ENCODE peak calls at places on chromosomes 2 and 18, in four cellular contexts. C is hepatocyte, J is PC-3, U is MM.1S. H is an unnamed sample. For H3K9me2 and H4K20me1, the result is how much of the 10 kb centered on the place peaks cover.

GRCh38 chr18:41643427-41643826 is 311.6 kb upstream of the PIK3C3 start:
- DNase-seq in C (no peak), U (no peak), J (peak), H (no peak)

GRCh38 chr2:138415891-138416494 is 85.6 kb upstream of the SPOPL start:
- DNase-seq in J (peak), U (no peak), C (no peak), H (peak)

GRCh38 chr2:164737612-164738081 is 104.0 kb downstream of the COBLL1 start:
- DNase-seq in J (peak), C (peak), U (peak), H (peak)

GRCh38 chr2:75481041-75481836 is 79.5 kb downstream of the EVA1A start:
- DNase-seq in J (peak), U (no peak), C (peak), H (peak)

GRCh38 chr2:161651547-161651946 is 27.3 kb downstream of the SLC4A10 start:
- DNase-seq in C (no peak), J (no peak), U (no peak), H (no peak)

GRCh38 chr2:38178142-38178541 is 102.2 kb upstream of the CYP1B1 start:
- DNase-seq in C (peak), J (no peak), U (no peak), H (peak)

GRCh38 chr2:72944804-72945449 is 27.6 kb downstream of the EMX1 start:
- DNase-seq in U (no peak), J (no peak), C (no peak), H (no peak)

GRCh38 chr2:237951878-237952277 is 14.9 kb upstream of the UBE2F start:
- DNase-seq in C (no peak), U (no peak), J (no peak), H (no peak)

GRCh38 chr2:111999809-112000208 is 55.3 kb upstream of the TMEM87B start:
- DNase-seq in J (no peak), C (no peak), U (no peak), H (no peak)

GRCh38 chr2:43355399-43355798 is 129.0 kb upstream of the ZFP36L2 start:
- DNase-seq in C (no peak), J (no peak), U (no peak), H (no peak)

GRCh38 chr2:3168230-3168891 is 209.3 kb downstream of the EIPR1 start:
- DNase-seq in U (no peak), J (peak), C (no peak), H (peak)

GRCh38 chr2:204027105-204027504 is 90.5 kb downstream of the ICOS start:
- DNase-seq in C (no peak), J (peak), U (peak), H (no peak)

GRCh38 chr2:176553685-176554106 is 284.5 kb downstream of the MTX2 start:
- DNase-seq in J (peak), C (peak), U (peak), H (peak)

GRCh38 chr18:79507076-79507545 is 111.4 kb downstream of the NFATC1 start:
- DNase-seq in U (no peak), C (no peak), J (no peak), H (peak)

GRCh38 chr2:222707689-222708273 is 36.3 kb downstream of the MOGAT1 start:
- DNase-seq in J (peak), U (no peak), C (peak), H (peak)

GRCh38 chr18:49510393-49511115 is 23.5 kb upstream of the C18orf32 start:
- DNase-seq in C (peak), U (peak), J (peak), H (peak)

GRCh38 chr18:25921677-25922421 is 168.6 kb downstream of the SS18 start:
- DNase-seq in C (peak), U (peak), J (peak), H (peak)

GRCh38 chr18:60391571-60392226 is 19.1 kb upstream of the MC4R start:
- DNase-seq in U (no peak), C (no peak), J (no peak), H (peak)

GRCh38 chr2:130352229-130352628 is 3.6 kb upstream of the PTPN18 start:
- DNase-seq in J (no peak), U (no peak), C (no peak), H (no peak)

GRCh38 chr2:158984554-158985207 is 16.2 kb downstream of the TANC1 start:
- DNase-seq in C (no peak), U (no peak), J (no peak), H (peak)

GRCh38 chr2:230441188-230441897 is 25.3 kb downstream of the SP100 start:
- DNase-seq in C (no peak), J (no peak), U (no peak), H (peak)

GRCh38 chr2:128593518-128594272 is 275.0 kb upstream of the HS6ST1 start:
- DNase-seq in J (no peak), C (peak), U (no peak), H (no peak)

GRCh38 chr2:218892693-218893348 is 12.2 kb downstream of the WNT10A start:
- DNase-seq in J (peak), U (peak), C (peak), H (peak)

GRCh38 chr2:170972508-170973224 is 43.6 kb downstream of the GORASP2 start:
- DNase-seq in U (peak), C (no peak), J (peak), H (no peak)

GRCh38 chr2:23673830-23674679 is 252.9 kb downstream of the ATAD2B start:
- DNase-seq in J (peak), C (peak), U (peak), H (peak)

GRCh38 chr2:189631849-189632248 is 29.4 kb upstream of the ASNSD1 start:
- DNase-seq in C (no peak), J (no peak), U (no peak), H (peak)

GRCh38 chr2:28530785-28531184 is 34.9 kb downstream of the PLB1 start:
- DNase-seq in U (no peak), C (no peak), J (no peak), H (no peak)

GRCh38 chr18:36295880-36296301 is 1.6 kb upstream of the FHOD3 start:
- DNase-seq in J (no peak), U (no peak), C (no peak), H (peak)

GRCh38 chr2:14355102-14355501 is 277.4 kb upstream of the LRATD1 start:
- DNase-seq in J (no peak), U (no peak), C (no peak), H (no peak)

GRCh38 chr2:176744156-176744555 is 468.4 kb upstream of the HNRNPA3 start:
- DNase-seq in J (no peak), C (no peak), U (no peak), H (no peak)

GRCh38 chr2:46796843-46797625 is 118.6 kb downstream of the MCFD2 start:
- DNase-seq in J (no peak), C (no peak), U (no peak), H (no peak)

GRCh38 chr18:58856881-58857280 is 7.8 kb upstream of the ZNF532 start:
- DNase-seq in J (peak), C (no peak), U (no peak), H (peak)

GRCh38 chr2:155412599-155412998 is 714.1 kb downstream of the KCNJ3 start:
- DNase-seq in U (peak), J (no peak), C (no peak), H (no peak)

GRCh38 chr2:183186296-183186695 is 62.1 kb downstream of the NUP35 start:
- DNase-seq in C (no peak), U (no peak), J (no peak), H (no peak)

GRCh38 chr2:96929245-96929925 is 57.0 kb downstream of the FAM178B start:
- DNase-seq in C (no peak), U (no peak), J (no peak), H (no peak)

GRCh38 chr2:20145497-20146193 is 79.3 kb downstream of the SDC1 start:
- DNase-seq in U (no peak), C (no peak), J (no peak), H (no peak)

GRCh38 chr18:23422751-23423418 is 30.2 kb upstream of the RIOK3 start:
- DNase-seq in U (no peak), J (peak), C (peak), H (peak)

GRCh38 chr2:215888680-215889079 is 124.7 kb downstream of the MREG start:
- DNase-seq in J (no peak), C (no peak), U (no peak), H (no peak)

GRCh38 chr18:76425299-76426101 is 69.5 kb downstream of the ZNF516 start:
- DNase-seq in C (no peak), J (no peak), U (no peak), H (peak)

DNA sequence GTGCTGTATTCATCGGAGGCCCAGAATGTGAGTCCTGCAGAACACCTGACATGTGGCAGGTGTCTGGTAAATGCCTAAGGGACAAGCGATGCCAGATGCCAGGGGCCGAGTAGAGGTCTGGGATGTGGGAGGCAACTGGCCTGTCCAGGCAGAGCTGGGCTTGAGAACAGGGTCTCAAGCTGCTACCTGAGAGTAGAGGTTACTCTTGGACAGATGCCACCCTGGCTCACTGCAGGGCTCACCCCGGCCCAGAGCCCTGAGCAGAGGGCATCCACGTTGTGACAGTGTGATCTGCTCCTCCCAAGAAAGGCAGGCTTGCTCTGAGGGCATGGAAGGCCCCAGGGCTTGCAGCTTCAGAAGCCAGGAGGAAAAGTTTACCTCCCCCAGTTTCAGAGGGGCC is 692.0 kb upstream of the ID2 start:
- DNase-seq in U (no peak), C (no peak), J (no peak), H (no peak)
- H3K9me2 ChIP-seq in U (under half), C (under half), J (under half), H (under half)

GRCh38 chr2:66522591-66523379 is 87.9 kb downstream of the MEIS1 start:
- DNase-seq in U (no peak), C (no peak), J (no peak), H (no peak)
- H4K20me1 ChIP-seq in U (under half), C (under half), J (under half), H (under half)

GRCh38 chr2:196966078-196966477 is 39.6 kb upstream of the PGAP1 start:
- DNase-seq in C (no peak), J (no peak), U (no peak), H (no peak)
- H3K4me2 ChIP-seq in C (peak), J (no peak), U (no peak), H (peak)

GRCh38 chr2:48915884-48916283 is 160.4 kb upstream of the LHCGR start:
- DNase-seq in U (no peak), J (no peak), C (no peak), H (no peak)

GRCh38 chr2:48915227-48915626 is 159.7 kb upstream of the LHCGR start:
- DNase-seq in J (no peak), C (no peak), U (no peak), H (no peak)

GRCh38 chr2:48912110-48912509 is 156.6 kb upstream of the LHCGR start:
- DNase-seq in U (peak), C (peak), J (no peak), H (no peak)

DNA sequence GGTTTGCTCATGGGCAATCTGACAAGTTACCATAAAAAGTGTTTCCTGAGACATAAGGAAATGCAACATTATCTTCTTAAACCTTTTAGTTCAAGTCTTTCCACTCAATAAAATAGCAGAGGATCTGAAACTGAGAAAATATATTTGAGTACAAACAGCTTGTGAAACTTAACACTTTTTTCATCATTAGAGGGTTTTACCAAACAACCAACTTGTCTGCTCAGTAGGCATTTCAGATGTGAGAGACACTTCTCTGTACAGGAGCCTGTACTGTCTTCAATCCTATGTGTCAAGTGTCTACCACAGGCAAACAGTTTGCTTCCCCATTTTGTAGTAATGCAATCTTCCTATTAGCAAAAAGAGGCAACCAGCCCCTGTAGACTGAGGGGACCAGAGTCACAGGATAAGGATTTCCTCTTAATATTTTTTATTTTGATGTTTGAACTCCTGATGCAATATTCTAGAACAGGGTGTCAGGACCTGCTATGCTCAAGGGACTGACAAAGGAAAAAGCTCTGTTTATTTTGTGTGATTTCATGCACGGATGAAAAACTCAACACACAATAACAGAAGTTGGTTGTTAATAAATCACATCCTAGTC is 159.1 kb upstream of the LHCGR start:
- DNase-seq in U (peak), J (no peak), C (no peak), H (no peak)
- H3K9me2 ChIP-seq in U (under half), J (under half), C (under half), H (under half)

GRCh38 chr2:105858868-105859693 is 114.4 kb downstream of the NCK2 start:
- DNase-seq in C (no peak), U (no peak), J (peak), H (no peak)
- H4K20me1 ChIP-seq in C (under half), U (under half), J (under half), H (under half)

GRCh38 chr2:54473876-54474275 is 17.7 kb downstream of the SPTBN1 start:
- DNase-seq in C (no peak), U (no peak), J (no peak), H (no peak)
- H3K4me2 ChIP-seq in C (no peak), U (no peak), J (no peak), H (no peak)

H was measured in GM23248.